ENCODE peak calls at places on chromosome 11, in seven cellular contexts. P is uterus, Q is Panc1, T is upper lobe of right lung, Z is pancreas, O is left ventricle myocardium inferior, V is heart right ventricle. D is an unnamed sample. For H3K4me1, the result is how much of the 10 kb centered on the place peaks cover.

GRCh38 chr11:78465169-78465942 is 47.7 kb upstream of the GAB2 start:
- DNase-seq in T (no peak), P (no peak), O (no peak), V (no peak), Z (no peak), Q (no peak), D (no peak)

GRCh38 chr11:119341222-119342022 is 739 bp upstream of the C1QTNF5 start:
- DNase-seq in T (no peak), O (no peak), P (no peak), Z (no peak), Q (no peak), V (no peak), D (no peak)

GRCh38 chr11:111963786-111964385 is 26.7 kb downstream of the DIXDC1 start:
- DNase-seq in Z (no peak), O (no peak), Q (no peak), P (no peak), T (no peak), V (no peak), D (no peak)

GRCh38 chr11:71151561-71151960 is 100.8 kb downstream of the SHANK2 start:
- DNase-seq in V (no peak), Q (no peak), O (no peak), T (peak), P (no peak), Z (no peak), D (no peak)

GRCh38 chr11:61347916-61348461 is 13.7 kb downstream of the CYB561A3 start:
- DNase-seq in V (no peak), Q (no peak), P (peak), Z (no peak), T (peak), O (no peak), D (no peak)

GRCh38 chr11:113896156-113896879 is 8.3 kb upstream of the HTR3B start:
- DNase-seq in V (no peak), Z (no peak), P (peak), O (no peak), Q (no peak), T (no peak), D (no peak)

GRCh38 chr11:61787928-61788491 is 4.4 kb downstream of the TMEM258 start:
- DNase-seq in Q (no peak), T (no peak), P (peak), Z (no peak), O (no peak), V (no peak), D (no peak)

GRCh38 chr11:128324531-128325141 is 262.7 kb downstream of the ETS1 start:
- DNase-seq in T (no peak), Q (no peak), Z (no peak), P (no peak), V (no peak), O (no peak), D (no peak)

GRCh38 chr11:125433454-125434121 is 62.5 kb downstream of the FEZ1 start:
- DNase-seq in Z (no peak), T (no peak), V (peak), P (no peak), Q (no peak), O (peak), D (no peak)

DNA sequence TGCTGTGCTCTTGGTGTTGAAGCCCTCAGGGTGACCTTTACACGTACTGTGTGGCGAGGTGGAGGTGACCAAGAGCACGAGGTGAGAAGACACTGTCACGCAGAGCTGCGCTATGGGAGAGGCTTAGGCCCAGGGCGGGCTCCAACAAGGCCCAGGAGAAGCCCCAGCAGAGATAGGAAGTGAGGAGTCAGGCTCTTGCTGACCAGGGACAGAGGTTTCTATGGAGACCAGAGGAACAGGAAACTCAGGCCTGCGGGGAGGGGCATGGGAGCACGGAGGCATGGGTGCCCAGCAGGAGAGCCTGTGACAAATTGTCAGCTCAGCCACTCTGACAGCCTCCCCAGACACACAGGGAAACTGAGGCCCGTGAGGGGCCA is 15.8 kb downstream of the DGKZ start:
- DNase-seq in T (peak), P (peak), V (peak), O (peak), Z (no peak), Q (no peak), D (no peak)
- H3K4me1 ChIP-seq in T (under half), P (under half), V (under half), O (half or more), Z (under half), Q (half or more), D (under half)

DNA sequence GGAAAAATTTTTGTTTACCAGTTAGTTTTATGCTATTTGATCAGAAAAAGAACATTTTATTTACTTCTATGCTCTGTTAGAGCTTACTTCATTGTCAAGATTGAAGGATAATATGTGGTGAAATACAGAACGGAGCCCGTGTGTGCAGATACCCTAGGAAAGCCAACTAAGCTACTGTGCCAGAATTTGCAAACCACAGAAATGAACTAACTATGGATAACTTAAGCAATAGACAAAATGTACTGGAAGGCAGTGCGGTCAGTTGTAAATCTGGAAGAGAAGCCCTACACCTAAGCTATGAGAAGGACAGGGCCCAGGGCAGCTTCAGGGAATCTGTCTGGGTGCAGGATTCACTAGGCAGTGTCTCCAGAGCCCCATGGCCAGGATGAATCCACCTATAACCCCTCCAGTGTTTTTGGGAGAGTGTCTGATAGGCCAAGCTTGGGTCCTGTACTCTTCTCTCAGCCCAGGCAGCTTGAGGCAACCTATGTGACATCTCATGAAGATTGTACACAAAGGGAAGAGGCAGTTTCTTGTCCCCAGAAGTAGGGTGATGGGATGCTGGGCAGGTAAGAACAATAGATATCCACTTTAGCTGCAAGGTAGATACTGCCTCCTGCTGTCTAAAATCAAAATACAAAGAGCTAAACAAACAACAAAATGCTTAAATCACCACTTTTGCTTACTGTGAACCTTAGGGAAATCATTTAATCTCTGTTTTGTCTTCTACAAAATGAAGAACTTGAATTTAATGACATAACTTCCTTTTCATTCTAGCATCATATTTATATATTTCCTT is 12.1 kb downstream of the MMP7 start:
- DNase-seq in O (no peak), Q (no peak), P (no peak), Z (no peak), V (no peak), T (no peak), D (no peak)
- TF ChIP-seq CTCF in O (no peak), Q (peak), P (no peak), Z (no peak), V (no peak), T (no peak), D (no peak)

DNA sequence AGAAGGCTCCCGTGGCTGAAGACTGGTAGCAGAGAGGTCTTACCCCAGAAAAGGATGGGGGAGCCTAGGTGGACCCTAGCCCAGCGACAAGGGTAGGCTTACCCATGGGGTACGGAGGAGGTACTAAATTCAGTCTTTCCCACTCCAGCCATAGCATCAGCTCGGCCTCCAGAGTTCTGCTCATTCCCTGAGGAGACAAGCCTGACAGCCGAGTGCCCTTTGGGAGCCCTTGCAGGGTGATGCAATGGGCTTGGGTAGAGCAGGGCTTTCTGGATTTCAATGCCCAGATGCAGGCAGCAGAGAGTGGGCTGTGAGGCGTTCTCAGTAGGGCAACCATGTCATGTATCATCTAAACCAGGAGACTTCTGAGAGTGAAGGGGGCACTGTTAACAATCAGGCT is 124.7 kb downstream of the MICAL2 start:
- DNase-seq in Q (no peak), O (no peak), T (no peak), Z (no peak), P (no peak), V (no peak), D (no peak)
- H3K4me1 ChIP-seq in Q (under half), O (under half), T (under half), Z (under half), P (under half), V (under half), D (half or more)

GRCh38 chr11:58923300-58923788 is 15.9 kb upstream of the GLYATL1 start:
- DNase-seq in V (no peak), O (no peak), Z (no peak), P (no peak), Q (no peak), T (no peak), D (no peak)
- TF ChIP-seq CTCF in V (no peak), O (peak), Z (no peak), P (no peak), Q (peak), T (no peak), D (no peak)

D was measured in thoracic aorta.